ENCODE peak calls at places on chromosome 3, in nine cellular contexts. W is hepatocyte, L is heart right ventricle, E is lower leg skin, U is WTC11, O is GM20000, P is nephron progenitor cell, A is lower lobe of right lung, G is colonic mucosa. I is an unnamed sample.

GRCh38 chr3:67067251-67067650 is 69.1 kb downstream of the KBTBD8 start:
- DNase-seq in W (no peak), L (no peak), E (no peak), U (no peak), O (no peak), P (no peak), A (no peak), G (no peak), I (no peak)

GRCh38 chr3:157551961-157552360 is 48.7 kb upstream of the VEPH1 start:
- DNase-seq in W (no peak), L (no peak), E (no peak), U (no peak), O (no peak), P (no peak), A (no peak), G (no peak), I (no peak)

GRCh38 chr3:53068176-53068575 is 22.3 kb upstream of the SFMBT1 start:
- DNase-seq in W (no peak), L (no peak), E (no peak), U (no peak), O (no peak), P (no peak), A (no peak), G (no peak), I (no peak)

GRCh38 chr3:139537325-139537724 is 2.2 kb downstream of the RBP1 start:
- DNase-seq in W (peak), L (no peak), E (no peak), U (no peak), O (no peak), P (no peak), A (no peak), G (no peak), I (no peak)

GRCh38 chr3:180036678-180037455 is at the start of gene PEX5L:
- DNase-seq in W (peak), L (peak), E (no peak), U (peak), O (peak), P (peak), A (peak), G (no peak), I (no peak)

GRCh38 chr3:15089201-15089600 is 9.7 kb downstream of the RBSN start:
- DNase-seq in W (no peak), L (no peak), E (no peak), U (no peak), O (no peak), P (no peak), A (no peak), G (no peak), I (no peak)

GRCh38 chr3:124837730-124838186 is 49.4 kb downstream of the ITGB5 start:
- DNase-seq in W (peak), L (peak), E (peak), U (no peak), O (no peak), P (peak), A (no peak), G (peak), I (peak)

GRCh38 chr3:23017800-23018199 is 185.3 kb upstream of the UBE2E2 start:
- DNase-seq in W (peak), L (no peak), E (no peak), U (no peak), O (no peak), P (no peak), A (no peak), G (no peak), I (no peak)

GRCh38 chr3:106245400-106245799 is 376.6 kb upstream of the CBLB start:
- DNase-seq in W (no peak), L (no peak), E (no peak), U (no peak), O (no peak), P (no peak), A (no peak), G (no peak), I (no peak)

DNA sequence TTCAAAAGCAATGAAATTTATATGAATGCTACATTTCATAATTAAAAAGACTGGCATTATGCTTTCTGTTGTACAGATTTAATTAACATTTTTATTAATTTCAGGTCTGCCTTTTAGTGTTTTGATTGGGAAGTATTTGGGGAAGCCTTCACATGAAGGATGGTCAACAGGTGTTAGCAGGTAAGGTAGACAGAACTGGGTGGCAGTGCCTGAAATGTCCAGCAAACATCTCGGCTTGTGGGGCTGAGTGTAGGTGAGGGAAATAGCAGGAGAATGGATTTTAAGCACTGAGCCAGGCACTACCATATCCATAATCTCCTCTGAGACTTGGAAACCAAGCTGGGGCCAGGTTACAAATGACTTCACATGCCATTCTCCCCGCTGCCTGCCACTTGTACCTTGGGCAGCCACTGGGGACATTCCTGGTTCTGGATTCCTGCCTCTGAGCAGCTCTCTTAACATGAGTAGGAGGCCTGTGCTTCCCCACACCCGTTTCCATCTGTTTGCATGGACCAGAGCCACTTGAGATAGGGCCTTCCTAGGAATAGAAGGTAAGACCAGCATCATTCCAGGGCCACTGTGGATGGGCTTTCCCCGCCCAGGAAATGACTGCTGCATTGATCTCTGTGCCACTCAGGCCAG is 125.9 kb upstream of the HES1 start:
- DNase-seq in W (no peak), L (peak), E (no peak), U (peak), O (no peak), P (no peak), A (no peak), G (no peak), I (no peak)
- TF ChIP-seq CTCF in W (no peak), L (no peak), E (no peak), U (no peak), O (no peak), P (no peak), A (peak), G (no peak), I (no peak)

GRCh38 chr3:136545664-136546266 is 206.4 kb downstream of the STAG1 start:
- DNase-seq in W (peak), L (no peak), E (no peak), U (no peak), O (no peak), P (no peak), A (no peak), G (no peak), I (no peak)
- TF ChIP-seq CTCF in W (peak), L (peak), E (no peak), U (no peak), O (no peak), P (no peak), A (peak), G (no peak), I (no peak)

GRCh38 chr3:29152379-29152778 is 128.5 kb upstream of the RBMS3 start:
- DNase-seq in W (no peak), L (no peak), E (no peak), U (peak), O (no peak), P (no peak), A (no peak), G (no peak), I (no peak)
- TF ChIP-seq CTCF in W (no peak), L (peak), E (no peak), U (no peak), O (no peak), P (no peak), A (no peak), G (no peak), I (no peak)

DNA sequence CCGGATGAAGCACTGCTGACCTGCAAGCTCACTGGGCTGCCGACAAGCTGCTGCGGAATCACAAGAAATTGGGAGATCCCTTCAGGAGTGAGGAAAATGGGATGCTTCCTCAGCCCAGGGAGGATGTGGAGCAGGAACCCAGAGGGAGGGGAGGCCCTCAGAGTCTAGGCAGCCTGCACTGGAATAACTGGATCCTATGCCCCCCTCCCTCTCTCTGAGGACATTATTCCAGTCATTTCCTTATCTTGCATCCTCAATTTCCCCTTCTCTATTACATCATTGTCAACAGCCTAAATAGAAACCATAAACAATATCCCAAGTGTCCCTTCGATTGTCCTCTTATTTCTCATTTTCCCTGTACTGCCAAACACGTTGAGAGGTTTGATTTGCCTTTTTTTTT is 169.0 kb downstream of the OPA1 start:
- DNase-seq in W (no peak), L (no peak), E (no peak), U (no peak), O (no peak), P (no peak), A (no peak), G (no peak), I (no peak)
- TF ChIP-seq CTCF in W (no peak), L (no peak), E (no peak), U (no peak), O (no peak), P (no peak), A (no peak), G (no peak), I (no peak)

GRCh38 chr3:153670577-153670976 is 450.6 kb upstream of the ARHGEF26 start:
- DNase-seq in W (no peak), L (no peak), E (no peak), U (no peak), O (no peak), P (no peak), A (no peak), G (no peak), I (no peak)

GRCh38 chr3:153666911-153667310 is 454.3 kb upstream of the ARHGEF26 start:
- DNase-seq in W (no peak), L (no peak), E (no peak), U (no peak), O (no peak), P (no peak), A (no peak), G (no peak), I (no peak)

GRCh38 chr3:153673853-153674252 is 447.3 kb upstream of the ARHGEF26 start:
- DNase-seq in W (peak), L (no peak), E (no peak), U (no peak), O (no peak), P (no peak), A (no peak), G (no peak), I (no peak)

GRCh38 chr3:153667341-153667740 is 453.8 kb upstream of the ARHGEF26 start:
- DNase-seq in W (peak), L (no peak), E (no peak), U (no peak), O (no peak), P (no peak), A (no peak), G (no peak), I (no peak)

DNA sequence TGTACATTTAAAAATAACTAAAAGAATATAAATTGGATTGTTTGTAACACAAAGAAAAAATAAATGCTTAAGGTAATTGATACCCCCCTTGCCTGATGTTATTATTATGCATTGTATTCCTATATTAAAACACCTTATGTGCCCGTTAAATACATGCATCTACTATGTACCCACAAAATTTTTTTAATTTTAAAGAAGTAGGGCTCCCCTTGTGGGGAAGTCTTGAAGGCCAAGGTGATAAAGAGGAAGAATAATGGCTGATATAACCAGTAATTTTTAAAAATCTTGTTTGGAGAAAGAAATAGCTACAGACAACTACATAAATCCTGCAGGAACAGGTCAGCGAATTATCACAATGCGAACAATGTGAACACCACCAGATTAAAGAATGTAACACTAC is 451.7 kb upstream of the ARHGEF26 start:
- DNase-seq in W (no peak), L (no peak), E (no peak), U (no peak), O (no peak), P (no peak), A (no peak), G (no peak), I (no peak)
- TF ChIP-seq CTCF in W (peak), L (no peak), E (no peak), U (no peak), O (no peak), P (peak), A (no peak), G (no peak), I (no peak)

GRCh38 chr3:43071313-43071893 is 34.5 kb downstream of the POMGNT2 start:
- DNase-seq in W (no peak), L (no peak), E (no peak), U (peak), O (peak), P (no peak), A (no peak), G (no peak), I (peak)
- TF ChIP-seq CTCF in W (peak), L (peak), E (no peak), U (peak), O (peak), P (peak), A (peak), G (no peak), I (peak)

GRCh38 chr3:111577113-111577512 is 18.0 kb downstream of the ZBED2 start:
- DNase-seq in W (no peak), L (no peak), E (no peak), U (no peak), O (no peak), P (no peak), A (no peak), G (no peak), I (no peak)

GRCh38 chr3:111579495-111579894 is 15.7 kb downstream of the ZBED2 start:
- DNase-seq in W (no peak), L (no peak), E (no peak), U (no peak), O (no peak), P (no peak), A (no peak), G (no peak), I (no peak)

GRCh38 chr3:111581403-111582113 is 13.6 kb downstream of the ZBED2 start:
- DNase-seq in W (no peak), L (no peak), E (no peak), U (no peak), O (no peak), P (no peak), A (no peak), G (no peak), I (no peak)

GRCh38 chr3:111578867-111579266 is 16.3 kb downstream of the ZBED2 start:
- DNase-seq in W (no peak), L (no peak), E (no peak), U (no peak), O (no peak), P (no peak), A (no peak), G (no peak), I (no peak)

GRCh38 chr3:111577798-111578685 is 17.1 kb downstream of the ZBED2 start:
- DNase-seq in W (peak), L (no peak), E (no peak), U (no peak), O (peak), P (no peak), A (no peak), G (no peak), I (no peak)
- TF ChIP-seq CTCF in W (peak), L (peak), E (no peak), U (no peak), O (peak), P (peak), A (no peak), G (no peak), I (no peak)

GRCh38 chr3:50600841-50601591 is 10.6 kb downstream of the CISH start:
- DNase-seq in W (peak), L (peak), E (peak), U (no peak), O (no peak), P (peak), A (peak), G (peak), I (peak)
- TF ChIP-seq CTCF in W (no peak), L (no peak), E (no peak), U (no peak), O (no peak), P (no peak), A (no peak), G (no peak), I (no peak)

I was measured in mucosa of descending colon.